ENCODE peak calls at places on chromosomes 7 and 10, in seven cellular contexts. Y is sciatic nerve; X is substantia nigra; K is activated CD8-positive, alpha-beta memory T cell treated with anti-CD3 and anti-CD28 coated beads for 24 hours; T is ELR; D is nephron progenitor cell; B is NCI-H2081 treated with DMSO at 0.1 percent for 48 hours. P is an unnamed sample.

GRCh38 chr10:12505683-12506082 is 156.3 kb downstream of the CAMK1D start:
- DNase-seq in X (no peak), Y (no peak), B (no peak), D (no peak), T (no peak), K (no peak), P (no peak)

GRCh38 chr7:151271699-151272355 is 23.3 kb upstream of the SMARCD3 start:
- DNase-seq in Y (peak), B (no peak), D (no peak), T (no peak), X (no peak), K (no peak), P (no peak)

GRCh38 chr10:113788604-113789083 is 37.2 kb downstream of the PLEKHS1 start:
- DNase-seq in B (no peak), T (peak), K (no peak), Y (no peak), X (no peak), D (no peak), P (no peak)

GRCh38 chr10:114917927-114918672 is 19.9 kb upstream of the TRUB1 start:
- DNase-seq in D (no peak), T (peak), K (no peak), B (no peak), X (no peak), Y (no peak), P (no peak)

GRCh38 chr10:75542084-75542483 is 110.7 kb downstream of the LRMDA start:
- DNase-seq in Y (no peak), T (no peak), X (no peak), B (no peak), D (no peak), K (no peak), P (no peak)

GRCh38 chr10:31142026-31142425 is 110.4 kb upstream of the ZNF438 start:
- DNase-seq in B (no peak), X (no peak), K (no peak), D (no peak), T (peak), Y (no peak), P (no peak)

GRCh38 chr7:6691609-6692106 is 15.1 kb downstream of the ZNF12 start:
- DNase-seq in K (no peak), B (no peak), T (peak), X (no peak), D (no peak), Y (no peak), P (no peak)

GRCh38 chr7:112292162-112292561 is 85.7 kb downstream of the ZNF277 start:
- DNase-seq in B (no peak), K (no peak), Y (no peak), X (no peak), T (no peak), D (no peak), P (no peak)

GRCh38 chr10:99888623-99889022 is 106.2 kb downstream of the ABCC2 start:
- DNase-seq in D (no peak), B (no peak), K (no peak), T (peak), Y (no peak), X (no peak), P (no peak)

GRCh38 chr10:128030498-128031072 is 95.6 kb downstream of the MKI67 start:
- DNase-seq in Y (no peak), K (no peak), D (no peak), T (no peak), X (no peak), B (no peak), P (no peak)

GRCh38 chr7:48183370-48183743 is 12.1 kb downstream of the ABCA13 start:
- DNase-seq in Y (no peak), D (no peak), K (no peak), X (no peak), T (no peak), B (no peak), P (no peak)

GRCh38 chr10:6722616-6723004 is 142.5 kb upstream of the PRKCQ start:
- DNase-seq in T (peak), B (no peak), Y (no peak), X (no peak), K (no peak), D (no peak), P (no peak)

GRCh38 chr10:93039721-93040120 is 20.9 kb upstream of the CYP26C1 start:
- DNase-seq in T (peak), B (no peak), D (no peak), Y (no peak), K (no peak), X (no peak), P (no peak)

GRCh38 chr10:75726522-75727493 is 295.4 kb downstream of the LRMDA start:
- DNase-seq in T (no peak), X (no peak), D (no peak), K (no peak), Y (no peak), B (no peak), P (no peak)

GRCh38 chr7:158325530-158326381 is 261.9 kb downstream of the PTPRN2 start:
- DNase-seq in X (peak), D (peak), Y (no peak), T (no peak), K (peak), B (peak), P (peak)

GRCh38 chr7:4109481-4110110 is 572.5 kb upstream of the FOXK1 start:
- DNase-seq in D (no peak), B (no peak), Y (no peak), K (no peak), X (no peak), T (no peak), P (no peak)

GRCh38 chr7:5607958-5608656 is 173.4 kb downstream of the RNF216 start:
- DNase-seq in B (no peak), D (no peak), K (no peak), T (peak), X (no peak), Y (no peak), P (no peak)

GRCh38 chr10:86139066-86139657 is 227.4 kb downstream of the GRID1 start:
- DNase-seq in D (peak), T (peak), B (no peak), K (peak), X (peak), Y (no peak), P (no peak)

GRCh38 chr7:112538859-112539258 is 58.1 kb downstream of the LSMEM1 start:
- DNase-seq in D (no peak), B (no peak), K (no peak), T (no peak), Y (no peak), X (no peak), P (no peak)

GRCh38 chr7:157886711-157887110 is 549.9 kb downstream of the DNAJB6 start:
- DNase-seq in K (no peak), X (no peak), D (no peak), T (no peak), Y (no peak), B (no peak), P (no peak)

GRCh38 chr10:4243651-4244050 is 458.6 kb upstream of the KLF6 start:
- DNase-seq in B (no peak), D (no peak), K (no peak), T (peak), Y (no peak), X (no peak), P (no peak)

GRCh38 chr7:97155897-97156418 is 38.5 kb downstream of the SDHAF3 start:
- DNase-seq in Y (no peak), K (no peak), X (no peak), T (no peak), D (no peak), B (no peak), P (no peak)

GRCh38 chr7:98788921-98789320 is 80.9 kb downstream of the TMEM130 start:
- DNase-seq in D (no peak), T (no peak), X (no peak), B (no peak), Y (no peak), K (no peak), P (no peak)

GRCh38 chr7:138166681-138167080 is 90.4 kb downstream of the AKR1D1 start:
- DNase-seq in Y (no peak), T (no peak), K (no peak), B (no peak), D (no peak), X (no peak), P (no peak)

GRCh38 chr10:12097791-12098190 is 29.0 kb downstream of the DHTKD1 start:
- DNase-seq in T (peak), K (no peak), Y (no peak), X (no peak), B (peak), D (no peak), P (no peak)

GRCh38 chr7:28774529-28775057 is 183.5 kb downstream of the TRIL start:
- DNase-seq in B (peak), K (no peak), Y (no peak), X (no peak), T (no peak), D (no peak), P (no peak)

GRCh38 chr7:2714636-2715035 is 26.6 kb downstream of the AMZ1 start:
- DNase-seq in B (no peak), K (no peak), T (no peak), Y (no peak), D (no peak), X (no peak), P (no peak)

GRCh38 chr7:50978633-50979215 is 196.0 kb upstream of the GRB10 start:
- DNase-seq in X (no peak), T (no peak), Y (no peak), D (no peak), B (no peak), K (no peak), P (no peak)

GRCh38 chr7:16883918-16884317 is 2.1 kb upstream of the AGR3 start:
- DNase-seq in K (no peak), D (no peak), X (no peak), Y (no peak), T (no peak), B (no peak), P (no peak)

GRCh38 chr10:102140218-102140617 is 7.4 kb downstream of the PPRC1 start:
- DNase-seq in B (no peak), K (no peak), D (no peak), Y (no peak), T (no peak), X (no peak), P (no peak)

GRCh38 chr7:28705350-28705749 is 252.8 kb downstream of the TRIL start:
- DNase-seq in Y (no peak), X (no peak), D (no peak), B (no peak), T (no peak), K (no peak), P (no peak)

GRCh38 chr10:123009105-123009805 is 449 bp downstream of the ACADSB start:
- DNase-seq in Y (peak), K (peak), B (no peak), T (peak), D (peak), X (no peak), P (no peak)

GRCh38 chr7:137546009-137546408 is 202.5 kb upstream of the PTN start:
- DNase-seq in X (no peak), Y (no peak), D (no peak), K (no peak), T (no peak), B (no peak), P (no peak)

GRCh38 chr10:101834341-101834740 is 9.3 kb downstream of the KCNIP2 start:
- DNase-seq in K (no peak), Y (no peak), T (no peak), X (no peak), D (no peak), B (no peak), P (no peak)

GRCh38 chr7:137390076-137390475 is 46.5 kb upstream of the PTN start:
- DNase-seq in Y (no peak), B (peak), K (no peak), D (no peak), X (no peak), T (no peak), P (no peak)

GRCh38 chr7:152649220-152649619 is 26.7 kb downstream of the XRCC2 start:
- DNase-seq in Y (no peak), K (no peak), B (no peak), X (no peak), T (no peak), D (no peak), P (no peak)